ENCODE peak calls at places on chromosomes 4 and X, in nine cellular contexts. X is IMR-90, Z is A549, F is kidney epithelial cell, G is foreskin fibroblast, D is WERI-Rb-1, U is PC-3, C is OCI-LY7, E is dorsolateral prefrontal cortex. J is an unnamed sample.

GRCh38 chrX:10165580-10166247 is 8.9 kb downstream of the CLCN4 start:
- DNase-seq in X (no peak), Z (no peak), F (no peak), G (no peak), D (no peak), U (no peak), C (no peak), E (no peak), J (no peak)

GRCh38 chrX:57951666-57952319 is 41.5 kb upstream of the ZXDA start:
- DNase-seq in X (no peak), Z (no peak), F (no peak), G (no peak), D (no peak), U (no peak), C (peak; percentile 94), E (no peak), J (no peak)

GRCh38 chrX:49192722-49193328 is 6.7 kb upstream of the PRICKLE3 start:
- DNase-seq in X (peak; percentile 25), Z (no peak), F (no peak), G (peak; percentile 44), D (no peak), U (peak; percentile 41), C (peak; percentile 49), E (no peak), J (no peak)

GRCh38 chrX:40172169-40172979 is 74.6 kb upstream of the BCOR start:
- DNase-seq in X (peak; percentile 44), Z (no peak), F (no peak), G (peak; percentile 74), D (peak; percentile 21), U (peak; percentile 49), C (peak; percentile 56), E (peak; percentile 52), J (no peak)

GRCh38 chr4:150242820-150243458 is 164.7 kb downstream of the DCLK2 start:
- DNase-seq in X (peak; percentile 60), Z (peak; percentile 19), F (no peak), G (peak; percentile 67), D (peak; percentile 60), U (peak; percentile 55), C (peak; percentile 21), E (peak; percentile 20), J (no peak)

GRCh38 chrX:77447339-77448149 is at the start of gene FGF16:
- DNase-seq in X (no peak), Z (no peak), F (no peak), G (peak; percentile 24), D (no peak), U (no peak), C (no peak), E (no peak), J (no peak)

GRCh38 chrX:102516314-102516936 is at the start of gene TMSB15A:
- DNase-seq in X (peak; percentile 28), Z (peak; percentile 53), F (no peak), G (peak; percentile 70), D (peak; percentile 64), U (peak; percentile 29), C (no peak), E (peak; percentile 51), J (peak; percentile 11)

GRCh38 chr4:123832173-123833026 is 435.8 kb downstream of the SPRY1 start:
- DNase-seq in X (peak; percentile 100), Z (no peak), F (peak; percentile 93), G (peak; percentile 97), D (no peak), U (peak; percentile 83), C (no peak), E (no peak), J (peak; percentile 99)

GRCh38 chr4:39521253-39521908 is 5.9 kb downstream of the UGDH start:
- DNase-seq in X (peak; percentile 82), Z (no peak), F (no peak), G (peak; percentile 72), D (no peak), U (peak; percentile 6), C (no peak), E (no peak), J (peak; percentile 43)

DNA sequence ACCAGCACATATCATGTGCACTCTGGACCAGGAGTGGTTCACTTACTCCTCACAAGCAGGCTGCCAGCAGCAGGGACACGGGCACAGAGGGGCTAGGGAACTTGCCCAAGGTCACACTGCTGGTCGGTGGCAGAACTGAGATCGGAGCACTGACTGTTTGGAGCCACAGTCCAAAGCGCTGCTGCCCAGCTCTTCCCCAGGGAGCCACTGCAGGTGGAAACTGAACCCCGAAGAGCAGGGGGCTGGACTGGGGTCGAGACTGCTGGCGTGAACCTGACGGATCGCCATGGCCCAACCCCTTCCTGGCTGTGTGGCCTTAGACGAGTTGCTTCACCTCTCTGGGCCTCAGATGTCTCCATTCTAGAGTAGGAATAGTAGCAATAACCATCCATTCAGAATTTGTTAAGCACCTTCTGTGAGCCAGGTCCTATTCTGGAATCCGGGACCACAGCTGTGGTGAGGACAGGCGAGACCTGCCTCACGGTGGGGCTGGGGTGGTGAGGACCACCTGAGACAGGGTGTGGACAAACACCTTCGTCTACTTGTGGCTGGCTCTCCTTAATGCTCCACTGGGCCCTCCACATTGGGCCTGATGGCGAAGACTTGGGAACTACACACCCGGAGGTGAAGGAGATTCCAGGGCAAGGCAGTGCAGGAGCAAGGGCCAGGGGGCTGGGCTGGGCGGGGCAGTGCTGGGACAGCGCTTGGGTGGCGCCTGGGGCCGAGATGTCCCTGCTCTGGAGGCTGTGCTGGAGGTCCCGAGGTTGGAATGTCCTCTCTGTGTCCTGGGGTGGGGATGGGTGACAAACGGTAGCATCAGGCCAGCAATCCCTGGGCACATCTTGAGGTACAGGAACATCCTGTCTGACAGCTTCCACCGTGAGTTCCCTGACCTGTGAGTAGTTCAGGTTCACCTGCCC is 32.0 kb upstream of the KIAA0232 start:
- DNase-seq in X (no peak), Z (no peak), F (no peak), G (no peak), D (no peak), U (peak; percentile 61), C (no peak), E (no peak), J (no peak)
- TF ChIP-seq CTCF in X (no peak), Z (no peak), F (no peak), G (no peak), D (no peak), U (no peak), C (no peak), E (no peak), J (no peak)

GRCh38 chr4:63937961-63938360 is 471.3 kb downstream of the TECRL start:
- DNase-seq in X (no peak), Z (no peak), F (peak; percentile 2), G (no peak), D (no peak), U (peak; percentile 68), C (no peak), E (no peak), J (no peak)
- H3K4me3 ChIP-seq in X (no peak overlapping the region), Z (no peak overlapping the region), F (no peak overlapping the region), G (no peak overlapping the region), D (no peak overlapping the region), U (peak overlapping the region; percentile 51), C (no peak overlapping the region), E (no peak overlapping the region), J (no peak overlapping the region)

GRCh38 chrX:12970691-12971202 is 4.2 kb upstream of the TMSB4X start:
- DNase-seq in X (peak; percentile 75), Z (no peak), F (no peak), G (peak; percentile 73), D (peak; percentile 45), U (peak; percentile 39), C (no peak), E (no peak), J (no peak)
- TF ChIP-seq CTCF in X (peak; percentile 59), Z (peak; percentile 23), F (peak; percentile 30), G (peak; percentile 23), D (peak; percentile 55), U (peak; percentile 46), C (peak; percentile 35), E (peak; percentile 54), J (peak; percentile 60)

DNA sequence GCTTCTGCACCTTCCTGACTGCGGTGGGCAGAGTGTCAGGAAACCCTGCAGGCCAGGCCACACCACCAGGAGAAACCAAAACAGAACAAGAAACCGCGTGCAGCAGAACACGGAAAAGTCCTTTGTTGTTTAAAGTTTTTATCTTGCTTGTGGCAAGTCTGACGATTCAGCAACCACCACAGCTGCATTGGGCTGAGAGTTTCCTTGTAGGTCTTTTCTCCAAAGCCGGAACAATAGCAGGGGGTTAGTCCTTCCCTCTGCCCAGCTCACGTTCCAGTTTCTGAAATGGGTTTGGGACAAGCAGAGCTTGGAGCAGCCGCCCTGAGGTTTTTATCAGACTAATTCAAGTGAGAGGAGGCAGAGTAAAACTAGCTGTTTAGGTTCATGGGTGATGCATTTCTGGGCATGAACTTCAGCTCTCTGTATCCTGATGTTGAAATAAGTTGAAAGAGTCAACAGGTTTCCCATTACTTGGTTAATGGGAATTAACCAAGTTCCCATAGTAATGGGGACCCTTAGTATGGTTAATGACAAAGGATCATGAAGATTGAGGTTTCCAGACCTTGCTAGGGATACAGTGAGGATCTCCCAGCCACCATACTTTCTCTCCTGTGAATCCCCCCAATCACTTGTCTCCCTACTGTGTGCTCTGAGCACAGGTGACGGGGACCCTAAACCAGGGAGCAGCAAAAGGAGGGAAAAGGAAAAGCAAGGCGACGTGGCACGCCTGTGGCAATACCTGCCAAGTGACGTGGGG is 217.0 kb downstream of the PTTG2 start:
- DNase-seq in X (peak; percentile 44), Z (no peak), F (no peak), G (peak; percentile 47), D (no peak), U (no peak), C (no peak), E (no peak), J (no peak)
- H3K4me3 ChIP-seq in X (no peak overlapping the region), Z (no peak overlapping the region), F (no peak overlapping the region), G (no peak overlapping the region), D (no peak overlapping the region), U (no peak overlapping the region), C (no peak overlapping the region), E (no peak overlapping the region), J (no peak overlapping the region)

GRCh38 chr4:76748649-76749048 is 149.3 kb downstream of the SOWAHB start:
- DNase-seq in X (peak; percentile 41), Z (peak; percentile 13), F (no peak), G (peak; percentile 60), D (peak; percentile 56), U (peak; percentile 49), C (peak; percentile 9), E (peak; percentile 57), J (no peak)
- TF ChIP-seq CTCF in X (peak; percentile 41), Z (peak; percentile 53), F (peak; percentile 29), G (peak; percentile 3), D (peak; percentile 59), U (peak; percentile 58), C (peak; percentile 59), E (peak; percentile 14), J (peak; percentile 41)

DNA sequence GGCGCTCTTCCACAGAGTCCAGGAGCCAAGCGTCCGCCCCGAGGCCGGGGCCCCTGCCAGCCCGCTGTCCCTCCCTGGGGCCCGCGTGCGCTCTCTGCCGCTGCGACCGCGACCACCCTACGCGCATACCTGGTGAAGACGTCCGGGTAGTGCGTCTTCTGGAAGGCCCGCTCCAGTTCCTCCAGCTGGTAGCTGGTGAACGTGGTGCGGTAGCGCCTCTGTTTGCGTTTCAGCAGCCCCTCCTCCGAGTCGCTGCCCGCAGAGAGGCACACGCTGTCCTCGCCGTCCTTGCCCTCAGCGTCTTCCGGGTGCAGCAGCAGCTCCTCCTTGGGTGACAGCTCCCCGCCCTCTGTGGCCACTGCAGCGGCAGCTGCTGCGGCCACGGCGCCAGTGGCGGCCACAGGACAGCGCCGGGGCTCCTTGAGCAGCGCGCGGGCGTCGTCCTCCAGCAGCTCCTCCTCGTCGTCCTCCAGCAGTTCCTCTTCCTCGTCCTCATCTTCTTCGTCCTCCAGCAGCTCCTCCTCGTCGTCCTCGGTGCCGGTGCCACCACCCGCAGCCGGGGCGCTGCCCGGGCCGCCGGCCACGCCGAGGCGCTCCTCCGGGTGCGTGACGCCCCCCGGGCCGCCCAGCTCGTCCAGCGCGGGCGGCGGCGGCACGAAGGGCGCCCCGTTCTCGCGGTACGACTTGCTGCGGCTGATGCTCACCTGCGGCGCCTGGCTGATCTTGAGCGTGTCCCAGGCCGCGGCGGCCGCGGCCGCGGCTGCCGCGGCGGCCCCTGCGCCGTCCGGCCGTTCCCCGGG is 2.8 kb downstream of the ARX start:
- DNase-seq in X (no peak), Z (peak; percentile 46), F (no peak), G (no peak), D (no peak), U (no peak), C (no peak), E (no peak), J (no peak)
- H3K4me3 ChIP-seq in X (no peak overlapping the region), Z (peak overlapping the region; percentile 74), F (no peak overlapping the region), G (no peak overlapping the region), D (peak overlapping the region; percentile 32), U (peak overlapping the region; percentile 50), C (peak overlapping the region; percentile 40), E (peak overlapping the region; percentile 17), J (no peak overlapping the region)

J was measured in astrocyte of the cerebellum.